ENCODE peak calls at places on chromosomes 5 and 9, in four cellular contexts. D is fibroblast of pulmonary artery, M is heart right ventricle, Z is GM23338. U is an unnamed sample.

GRCh38 chr9:124321935-124322334 is 64.2 kb downstream of the NEK6 start:
- DNase-seq in D (no peak), M (no peak), Z (no peak), U (no peak)

GRCh38 chr5:29701600-29701999 is 1491.9 kb upstream of the CDH6 start:
- DNase-seq in D (no peak), M (no peak), Z (no peak), U (no peak)

GRCh38 chr9:70924380-70924779 is 197.0 kb downstream of the TRPM3 start:
- DNase-seq in D (peak; percentile 86), M (no peak), Z (no peak), U (peak; percentile 88)

GRCh38 chr5:35828092-35828598 is 28.5 kb upstream of the IL7R start:
- DNase-seq in D (no peak), M (no peak), Z (no peak), U (no peak)

GRCh38 chr9:118669986-118670385 is 699.2 kb downstream of the BRINP1 start:
- DNase-seq in D (no peak), M (no peak), Z (peak; percentile 2), U (no peak)

GRCh38 chr5:15014809-15015208 is 143.2 kb upstream of the ANKH start:
- DNase-seq in D (peak; percentile 55), M (no peak), Z (no peak), U (no peak)

GRCh38 chr9:90458485-90458884 is 184.1 kb downstream of the DIRAS2 start:
- DNase-seq in D (no peak), M (no peak), Z (peak; percentile 53), U (no peak)

GRCh38 chr5:106923409-106923808 is 747.3 kb downstream of the EFNA5 start:
- DNase-seq in D (no peak), M (no peak), Z (no peak), U (no peak)

GRCh38 chr9:127758843-127759242 is 19.6 kb downstream of the SH2D3C start:
- DNase-seq in D (no peak), M (no peak), Z (no peak), U (no peak)

GRCh38 chr9:133120343-133121199 is 469 bp downstream of the RALGDS start:
- DNase-seq in D (no peak), M (no peak), Z (peak; percentile 35), U (no peak)

DNA sequence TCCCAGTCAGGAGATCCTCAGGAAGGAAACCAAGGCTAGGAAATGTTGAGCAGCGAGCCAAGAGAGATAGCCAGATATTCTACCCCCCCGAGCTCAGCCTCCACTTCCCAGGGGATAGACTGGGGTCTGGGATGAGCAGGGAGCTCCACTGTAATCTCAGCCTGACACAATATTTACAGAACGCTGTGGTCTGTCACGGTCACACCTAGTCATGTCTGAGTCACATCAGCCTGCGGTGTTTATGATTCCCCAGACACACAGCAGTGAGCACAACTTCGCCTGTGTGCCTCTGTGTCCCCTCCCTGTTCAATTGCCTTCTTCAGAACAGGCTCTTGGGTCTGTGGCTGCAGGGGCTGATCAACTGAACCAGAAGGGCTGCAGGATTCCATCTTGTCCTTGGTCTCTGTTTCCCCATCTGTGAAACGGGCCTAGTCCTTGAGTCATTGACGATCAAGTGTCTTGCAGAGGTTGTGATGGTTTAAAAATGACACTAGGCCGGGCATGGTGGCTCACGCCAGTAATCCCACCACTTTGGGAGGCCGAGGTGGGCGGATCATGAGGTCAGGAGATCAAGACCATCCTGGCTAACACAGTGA is 8.6 kb upstream of the PRRX2 start:
- DNase-seq in D (no peak), M (no peak), Z (no peak), U (no peak)
- TF ChIP-seq CTCF in D (no peak), M (no peak), Z (no peak), U (no peak)

GRCh38 chr9:131405858-131406566 is 12.1 kb downstream of the PRRC2B start:
- DNase-seq in D (no peak), M (no peak), Z (no peak), U (no peak)

GRCh38 chr9:131407717-131408195 is 13.9 kb downstream of the PRRC2B start:
- DNase-seq in D (peak; percentile 57), M (peak; percentile 66), Z (peak; percentile 82), U (no peak)

GRCh38 chr9:131405429-131405828 is 11.5 kb downstream of the PRRC2B start:
- DNase-seq in D (peak; percentile 63), M (peak; percentile 66), Z (peak; percentile 96), U (peak; percentile 54)

GRCh38 chr9:131404987-131405386 is 11.1 kb downstream of the PRRC2B start:
- DNase-seq in D (no peak), M (no peak), Z (no peak), U (no peak)

DNA sequence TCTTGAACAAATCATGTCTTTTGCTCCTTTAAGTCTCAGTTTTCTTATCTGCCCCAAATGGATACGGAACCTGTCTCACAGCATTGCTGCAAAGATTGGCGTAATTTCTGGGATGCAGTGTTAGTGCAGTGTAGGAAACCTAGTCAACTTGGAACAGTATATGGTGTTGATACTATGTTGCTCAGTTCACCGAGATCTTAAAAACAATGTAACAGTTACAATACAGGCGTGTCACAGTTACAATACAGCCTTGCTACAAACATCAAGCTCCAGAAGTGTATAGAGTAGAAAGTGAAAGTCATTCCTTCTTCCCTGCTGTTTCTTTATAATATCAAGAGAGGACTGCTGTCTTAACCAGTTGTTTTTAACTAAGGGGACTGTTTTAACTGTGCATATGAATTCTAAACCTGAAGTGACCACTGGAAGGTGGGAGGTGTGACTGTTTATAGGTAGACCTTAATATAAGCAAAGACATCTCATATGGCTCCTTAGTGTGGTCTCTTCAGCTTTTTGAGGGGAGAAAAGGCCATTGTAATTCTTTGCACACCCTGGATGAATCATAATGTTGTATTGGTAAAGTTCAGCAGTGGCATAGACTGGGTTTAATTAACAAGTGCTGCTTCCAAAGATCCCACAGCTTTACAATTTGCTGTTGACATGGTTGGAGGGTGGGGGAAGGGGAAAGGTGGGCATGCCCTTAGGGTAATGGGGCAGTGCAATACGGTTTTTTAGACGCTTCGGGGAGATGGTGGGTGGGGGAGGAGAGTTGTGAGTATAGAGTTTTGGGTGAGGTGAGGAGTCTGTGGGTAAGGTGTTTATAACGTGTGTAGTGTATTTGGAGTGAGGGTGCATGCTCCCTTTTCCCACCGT is 12.9 kb downstream of the PRRC2B start:
- DNase-seq in D (no peak), M (no peak), Z (no peak), U (no peak)
- H3K4me3 ChIP-seq in D (no peak overlapping the region), M (peak overlapping the region; percentile 21), Z (peak overlapping the region; percentile 43), U (no peak overlapping the region)

DNA sequence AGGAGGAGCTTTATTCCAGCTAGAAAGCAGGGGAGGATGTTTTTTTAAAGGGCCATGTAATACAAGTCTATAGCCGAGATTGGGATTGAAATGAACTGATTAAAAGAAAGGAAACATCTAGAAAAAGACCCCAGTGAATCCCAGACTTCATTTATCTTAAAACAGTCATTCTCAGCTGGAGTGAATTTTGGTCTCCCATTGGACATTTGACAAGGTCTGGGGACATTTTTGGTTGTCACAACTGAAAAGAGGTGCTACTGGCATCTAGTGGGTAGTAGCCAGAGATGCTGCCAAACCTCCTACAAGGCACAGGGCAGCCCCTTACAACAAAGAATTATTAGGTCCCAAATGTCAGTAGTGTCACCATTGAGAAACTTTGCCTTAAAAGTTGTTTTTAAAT is 16.3 kb upstream of the SPINK4 start:
- DNase-seq in D (peak; percentile 51), M (no peak), Z (no peak), U (no peak)
- TF ChIP-seq CTCF in D (peak; percentile 44), M (peak; percentile 32), Z (no peak), U (peak; percentile 47)

GRCh38 chr5:58666598-58667595 is 84.0 kb downstream of the RAB3C start:
- DNase-seq in D (peak; percentile 90), M (no peak), Z (peak; percentile 29), U (no peak)

GRCh38 chr5:58674070-58674469 is 91.2 kb downstream of the RAB3C start:
- DNase-seq in D (no peak), M (no peak), Z (no peak), U (no peak)

GRCh38 chr5:58672521-58672920 is 89.6 kb downstream of the RAB3C start:
- DNase-seq in D (no peak), M (no peak), Z (no peak), U (no peak)

GRCh38 chr5:58671155-58671554 is 88.3 kb downstream of the RAB3C start:
- DNase-seq in D (no peak), M (no peak), Z (no peak), U (no peak)

GRCh38 chr5:58670620-58671019 is 87.7 kb downstream of the RAB3C start:
- DNase-seq in D (peak; percentile 46), M (no peak), Z (no peak), U (no peak)
- H3K4me3 ChIP-seq in D (no peak overlapping the region), M (no peak overlapping the region), Z (no peak overlapping the region), U (no peak overlapping the region)

GRCh38 chr5:136802382-136802781 is 437.0 kb upstream of the TRPC7 start:
- DNase-seq in D (peak; percentile 56), M (no peak), Z (peak; percentile 41), U (no peak)
- TF ChIP-seq CTCF in D (peak; percentile 26), M (peak; percentile 56), Z (peak; percentile 63), U (peak; percentile 46)

GRCh38 chr9:34579819-34580185 is 9.7 kb downstream of the CNTFR start:
- DNase-seq in D (no peak), M (no peak), Z (no peak), U (no peak)
- H3K4me3 ChIP-seq in D (no peak overlapping the region), M (no peak overlapping the region), Z (peak overlapping the region; percentile 62), U (no peak overlapping the region)

U was measured in AG09309.